ENCODE peak calls at places on chromosomes 7 and 10, in eight cellular contexts. D is RCC 7860; M is fibroblast of lung; R is T-cell; L is brain microvascular endothelial cell; P is fibroblast of pulmonary artery; V is stimulated activated CD4-positive, alpha-beta T cell treated with anti-CD3 and anti-CD28 coated beads, Interleukin-1b, Interleukin-23, amount 100 ng/mL, for 24 hours; W is GM13976. I is an unnamed sample.

GRCh38 chr7:47088329-47089067 is 493.4 kb downstream of the TNS3 start:
- DNase-seq in W (peak), P (peak), M (peak), D (peak), R (no peak), V (no peak), L (peak), I (peak)

GRCh38 chr10:44195120-44196007 is 189.5 kb downstream of the CXCL12 start:
- DNase-seq in P (peak), V (no peak), W (no peak), M (peak), D (peak), L (peak), R (no peak), I (peak)

GRCh38 chr10:113679463-113680171 is at the start of gene CASP7:
- DNase-seq in R (peak), L (peak), D (peak), P (peak), W (peak), M (peak), V (peak), I (peak)

GRCh38 chr7:90474284-90475210 is 5.1 kb downstream of the PTTG1IP2 start:
- DNase-seq in R (no peak), D (peak), P (peak), M (peak), W (no peak), L (peak), V (no peak), I (peak)

GRCh38 chr7:18570890-18571478 is 75.4 kb downstream of the HDAC9 start:
- DNase-seq in R (no peak), D (peak), V (no peak), L (peak), W (no peak), P (peak), M (peak), I (peak)

GRCh38 chr10:103612462-103613365 is 119.2 kb downstream of the NEURL1 start:
- DNase-seq in V (no peak), P (peak), M (peak), L (peak), R (no peak), W (no peak), D (peak), I (no peak)

GRCh38 chr10:31129261-31129660 is 97.6 kb upstream of the ZNF438 start:
- DNase-seq in M (peak), P (peak), D (peak), L (peak), R (no peak), V (no peak), W (no peak), I (peak)

GRCh38 chr7:139034855-139035587 is 821 bp downstream of the ZC3HAV1L start:
- DNase-seq in L (peak), R (no peak), W (peak), P (peak), D (no peak), V (peak), M (peak), I (no peak)

GRCh38 chr10:102119417-102120141 is 589 bp downstream of the LDB1 start:
- DNase-seq in L (peak), D (peak), M (peak), V (no peak), R (no peak), W (peak), P (peak), I (peak)

GRCh38 chr7:136718191-136718590 is 150.3 kb upstream of the CHRM2 start:
- DNase-seq in R (no peak), P (no peak), M (no peak), L (no peak), V (no peak), D (no peak), W (no peak), I (no peak)

GRCh38 chr10:6067457-6067856 is 5.3 kb upstream of the IL2RA start:
- DNase-seq in R (no peak), D (no peak), V (no peak), M (no peak), P (no peak), W (no peak), L (no peak), I (no peak)

GRCh38 chr10:80057171-80057570 is 21.3 kb upstream of the TMEM254 start:
- DNase-seq in R (no peak), L (no peak), W (no peak), M (no peak), V (no peak), D (no peak), P (no peak), I (no peak)

I was measured in H4.